ENCODE peak calls at places on chromosomes 2 and 18, in eight cellular contexts. W, D, H, V, C, R, F and L are unnamed samples.

GRCh38 chr2:189297446-189297845 is 117.9 kb upstream of the COL5A2 start:
- DNase-seq in V (no peak), W (no peak), C (no peak), R (no peak), D (no peak), F (no peak), H (no peak), L (no peak)

GRCh38 chr2:237964578-237965404 is 2.0 kb upstream of the UBE2F start:
- DNase-seq in C (no peak), R (no peak), V (no peak), D (no peak), W (no peak), H (no peak), F (no peak), L (no peak)

GRCh38 chr18:28003451-28003850 is 173.5 kb downstream of the CDH2 start:
- DNase-seq in C (no peak), W (no peak), D (no peak), V (no peak), F (no peak), R (no peak), H (no peak), L (no peak)

GRCh38 chr2:176079851-176080539 is 3.8 kb downstream of the EVX2 start:
- DNase-seq in W (peak), V (no peak), R (no peak), F (no peak), D (no peak), H (no peak), C (peak), L (peak)

GRCh38 chr18:67519582-67519981 is 3.1 kb upstream of the DSEL start:
- DNase-seq in R (peak), W (no peak), D (no peak), F (no peak), C (no peak), H (no peak), V (no peak), L (no peak)

GRCh38 chr2:194822097-194822496 is 834.9 kb upstream of the SLC39A10 start:
- DNase-seq in W (no peak), V (no peak), R (no peak), D (no peak), H (no peak), F (no peak), C (no peak), L (no peak)

GRCh38 chr18:71887509-71887908 is 656.6 kb downstream of the CBLN2 start:
- DNase-seq in F (no peak), H (no peak), R (no peak), V (no peak), W (no peak), C (no peak), D (no peak), L (no peak)

GRCh38 chr2:45898819-45899218 is 247.3 kb downstream of the PRKCE start:
- DNase-seq in R (no peak), F (no peak), C (no peak), W (no peak), V (no peak), H (no peak), D (no peak), L (no peak)

GRCh38 chr2:199160081-199160480 is 297.7 kb downstream of the SATB2 start:
- DNase-seq in R (no peak), V (no peak), D (no peak), C (no peak), W (no peak), H (no peak), F (no peak), L (no peak)

GRCh38 chr18:8153887-8154583 is 455.2 kb upstream of the RAB12 start:
- DNase-seq in F (no peak), V (no peak), C (no peak), H (no peak), W (no peak), R (no peak), D (no peak), L (no peak)

GRCh38 chr2:195555971-195556370 is 101.1 kb upstream of the SLC39A10 start:
- DNase-seq in C (no peak), R (no peak), W (no peak), F (no peak), D (no peak), H (no peak), V (no peak), L (no peak)

GRCh38 chr2:4247796-4248195 is 544.4 kb downstream of the DCDC2C start:
- DNase-seq in R (no peak), V (no peak), H (no peak), C (no peak), W (no peak), D (no peak), F (no peak), L (no peak)